ENCODE peak calls at places on chromosomes 4 and X, in ten cellular contexts. J, U, P, L, G, A, N, Y, H and V are unnamed samples.

GRCh38 chr4:176547005-176547404 is 227.2 kb downstream of the SPCS3 start:
- DNase-seq in J (no peak), U (no peak), P (no peak), L (peak), G (no peak), A (peak), N (no peak), Y (no peak), H (peak), V (no peak)

GRCh38 chrX:132622130-132622529 is 133.3 kb upstream of the MBNL3 start:
- DNase-seq in J (no peak), U (no peak), P (no peak), L (peak), G (peak), A (peak), N (no peak), Y (no peak), H (peak), V (no peak)

GRCh38 chrX:29237972-29238371 is 650.7 kb downstream of the IL1RAPL1 start:
- DNase-seq in J (no peak), U (no peak), P (no peak), L (no peak), G (no peak), A (no peak), N (no peak), Y (no peak), H (no peak), V (no peak)

GRCh38 chrX:69501433-69501832 is 2.7 kb upstream of the NALF2 start:
- DNase-seq in J (no peak), U (peak), P (no peak), L (peak), G (no peak), A (no peak), N (no peak), Y (peak), H (no peak), V (no peak)

GRCh38 chrX:11059923-11060322 is 51.2 kb upstream of the HCCS start:
- DNase-seq in J (no peak), U (no peak), P (no peak), L (no peak), G (no peak), A (no peak), N (no peak), Y (no peak), H (peak), V (no peak)

GRCh38 chrX:45400380-45400779 is 199.7 kb upstream of the DIPK2B start:
- DNase-seq in J (no peak), U (no peak), P (no peak), L (peak), G (peak), A (peak), N (no peak), Y (no peak), H (peak), V (peak)

GRCh38 chr4:953574-953915 is 19.8 kb downstream of the DGKQ start:
- DNase-seq in J (no peak), U (peak), P (no peak), L (no peak), G (no peak), A (no peak), N (no peak), Y (no peak), H (no peak), V (no peak)

GRCh38 chrX:39504850-39505259 is 592.9 kb downstream of the BCOR start:
- DNase-seq in J (no peak), U (no peak), P (no peak), L (no peak), G (no peak), A (no peak), N (no peak), Y (no peak), H (no peak), V (no peak)

GRCh38 chrX:6149231-6149870 is 79.3 kb downstream of the NLGN4X start:
- DNase-seq in J (no peak), U (no peak), P (no peak), L (no peak), G (no peak), A (no peak), N (no peak), Y (peak), H (no peak), V (no peak)

GRCh38 chr4:133147922-133148689 is 988 bp upstream of the PCDH10 start:
- DNase-seq in J (no peak), U (no peak), P (no peak), L (peak), G (no peak), A (no peak), N (no peak), Y (no peak), H (peak), V (peak)

GRCh38 chr4:69754926-69755580 is 5.4 kb downstream of the SULT1B1 start:
- DNase-seq in J (no peak), U (no peak), P (no peak), L (no peak), G (no peak), A (no peak), N (no peak), Y (no peak), H (no peak), V (no peak)

GRCh38 chr4:148964456-148964855 is 522.2 kb upstream of the NR3C2 start:
- DNase-seq in J (no peak), U (no peak), P (no peak), L (no peak), G (no peak), A (no peak), N (no peak), Y (no peak), H (no peak), V (no peak)